ENCODE peak calls at places on chromosomes 12 and 14, in four cellular contexts. S, E, K and Y are unnamed samples.

GRCh38 chr14:68286667-68287066 is 467.1 kb downstream of the RAD51B start:
- DNase-seq in S (no peak), E (no peak), K (no peak), Y (no peak)

GRCh38 chr14:35159742-35160409 is 37.5 kb downstream of the PRORP start:
- DNase-seq in S (no peak), E (no peak), K (peak; percentile 89), Y (peak; percentile 92)

GRCh38 chr14:58073516-58073915 is 78.5 kb downstream of the ARMH4 start:
- DNase-seq in S (no peak), E (no peak), K (no peak), Y (no peak)

GRCh38 chr12:81502912-81503695 is 256.0 kb downstream of the PPFIA2 start:
- DNase-seq in S (no peak), E (no peak), K (peak; percentile 85), Y (peak; percentile 42)

GRCh38 chr12:46629331-46630229 is 196.2 kb downstream of the SLC38A4 start:
- DNase-seq in S (no peak), E (no peak), K (no peak), Y (no peak)

GRCh38 chr14:102223682-102224081 is 81.3 kb downstream of the MOK start:
- DNase-seq in S (no peak), E (no peak), K (no peak), Y (no peak)

GRCh38 chr12:16171348-16171747 is 106.1 kb downstream of the SLC15A5 start:
- DNase-seq in S (no peak), E (no peak), K (no peak), Y (no peak)

GRCh38 chr14:60649815-60650381 is 621 bp upstream of the SIX1 start:
- DNase-seq in S (no peak), E (no peak), K (no peak), Y (no peak)

GRCh38 chr14:85572845-85573244 is 42.9 kb downstream of the FLRT2 start:
- DNase-seq in S (no peak), E (no peak), K (peak; percentile 78), Y (peak; percentile 73)

GRCh38 chr12:115023279-115023678 is 339.3 kb upstream of the TBX3 start:
- DNase-seq in S (no peak), E (no peak), K (peak; percentile 53), Y (no peak)

GRCh38 chr12:48671231-48671856 is 10.7 kb downstream of the KANSL2 start:
- DNase-seq in S (no peak), E (no peak), K (no peak), Y (no peak)

GRCh38 chr14:59202031-59202430 is 13.6 kb downstream of the DAAM1 start:
- DNase-seq in S (no peak), E (no peak), K (no peak), Y (no peak)

GRCh38 chr12:75585309-75585708 is 73.9 kb upstream of the KRR1 start:
- DNase-seq in S (no peak), E (no peak), K (peak; percentile 76), Y (peak; percentile 54)

GRCh38 chr12:122834229-122834920 is 882 bp upstream of the HIP1R start:
- DNase-seq in S (peak; percentile 23), E (no peak), K (peak; percentile 57), Y (peak; percentile 56)

GRCh38 chr12:28121899-28122655 is 68.2 kb upstream of the CCDC91 start:
- DNase-seq in S (no peak), E (no peak), K (no peak), Y (no peak)

GRCh38 chr14:39276005-39276404 is 42.3 kb downstream of the MIA2 start:
- DNase-seq in S (no peak), E (no peak), K (no peak), Y (no peak)

GRCh38 chr12:59004466-59004865 is 84.2 kb upstream of the LRIG3 start:
- DNase-seq in S (no peak), E (no peak), K (no peak), Y (no peak)

GRCh38 chr12:105036937-105037649 is 47.2 kb downstream of the ALDH1L2 start:
- DNase-seq in S (no peak), E (no peak), K (no peak), Y (no peak)

GRCh38 chr14:50980451-50980850 is 36.2 kb upstream of the PYGL start:
- DNase-seq in S (no peak), E (no peak), K (no peak), Y (no peak)

GRCh38 chr14:101132588-101132987 is 229.1 kb upstream of the RTL1 start:
- DNase-seq in S (no peak), E (no peak), K (no peak), Y (no peak)

GRCh38 chr14:81519200-81519998 is 14.3 kb downstream of the SEL1L start:
- DNase-seq in S (peak; percentile 83), E (no peak), K (peak; percentile 54), Y (no peak)

GRCh38 chr14:104367811-104368750 is 211.5 kb upstream of the C14orf180 start:
- DNase-seq in S (no peak), E (no peak), K (no peak), Y (no peak)

GRCh38 chr14:105488781-105489606 is 2.1 kb upstream of the TEDC1 start:
- DNase-seq in S (no peak), E (no peak), K (no peak), Y (no peak)

GRCh38 chr12:89880695-89881350 is 172.2 kb upstream of the ATP2B1 start:
- DNase-seq in S (no peak), E (peak; percentile 82), K (no peak), Y (no peak)

GRCh38 chr12:20144341-20144740 is 224.0 kb upstream of the PDE3A start:
- DNase-seq in S (no peak), E (peak; percentile 42), K (no peak), Y (no peak)

GRCh38 chr12:52360663-52361271 is 6.5 kb downstream of the KRT85 start:
- DNase-seq in S (no peak), E (no peak), K (no peak), Y (no peak)

GRCh38 chr14:85811340-85811739 is 281.4 kb downstream of the FLRT2 start:
- DNase-seq in S (no peak), E (no peak), K (no peak), Y (peak; percentile 22)

GRCh38 chr12:113396828-113397496 is 6.7 kb downstream of the SDS start:
- DNase-seq in S (no peak), E (no peak), K (no peak), Y (no peak)

GRCh38 chr12:111413442-111414086 is 7.8 kb downstream of the SH2B3 start:
- DNase-seq in S (no peak), E (no peak), K (peak; percentile 62), Y (peak; percentile 43)

GRCh38 chr12:105477873-105478272 is 147.4 kb downstream of the C12orf75 start:
- DNase-seq in S (no peak), E (no peak), K (no peak), Y (no peak)

GRCh38 chr12:111268738-111269572 is 99.9 kb downstream of the PHETA1 start:
- DNase-seq in S (no peak), E (peak; percentile 21), K (no peak), Y (peak; percentile 14)

GRCh38 chr12:106197906-106198623 is 49.8 kb downstream of the CKAP4 start:
- DNase-seq in S (no peak), E (no peak), K (no peak), Y (no peak)

GRCh38 chr12:22100952-22101748 is 55.1 kb downstream of the CMAS start:
- DNase-seq in S (peak; percentile 71), E (peak; percentile 30), K (peak; percentile 85), Y (peak; percentile 82)
- TF ChIP-seq CTCF in S (peak; percentile 30), E (peak; percentile 70), K (peak; percentile 76), Y (peak; percentile 58)

GRCh38 chr12:66548338-66549049 is 130.4 kb downstream of the GRIP1 start:
- DNase-seq in S (no peak), E (peak; percentile 59), K (peak; percentile 6), Y (no peak)
- TF ChIP-seq CTCF in S (no peak), E (peak; percentile 86), K (peak; percentile 26), Y (no peak)

GRCh38 chr14:31268216-31268615 is 60.6 kb upstream of the HECTD1 start:
- DNase-seq in S (no peak), E (no peak), K (no peak), Y (no peak)

GRCh38 chr14:31269599-31270195 is 62.1 kb upstream of the HECTD1 start:
- DNase-seq in S (no peak), E (no peak), K (no peak), Y (no peak)

GRCh38 chr14:31271648-31272047 is 64.1 kb upstream of the HECTD1 start:
- DNase-seq in S (no peak), E (no peak), K (no peak), Y (no peak)

GRCh38 chr14:31266437-31267331 is 59.1 kb upstream of the HECTD1 start:
- DNase-seq in S (no peak), E (no peak), K (no peak), Y (no peak)

DNA sequence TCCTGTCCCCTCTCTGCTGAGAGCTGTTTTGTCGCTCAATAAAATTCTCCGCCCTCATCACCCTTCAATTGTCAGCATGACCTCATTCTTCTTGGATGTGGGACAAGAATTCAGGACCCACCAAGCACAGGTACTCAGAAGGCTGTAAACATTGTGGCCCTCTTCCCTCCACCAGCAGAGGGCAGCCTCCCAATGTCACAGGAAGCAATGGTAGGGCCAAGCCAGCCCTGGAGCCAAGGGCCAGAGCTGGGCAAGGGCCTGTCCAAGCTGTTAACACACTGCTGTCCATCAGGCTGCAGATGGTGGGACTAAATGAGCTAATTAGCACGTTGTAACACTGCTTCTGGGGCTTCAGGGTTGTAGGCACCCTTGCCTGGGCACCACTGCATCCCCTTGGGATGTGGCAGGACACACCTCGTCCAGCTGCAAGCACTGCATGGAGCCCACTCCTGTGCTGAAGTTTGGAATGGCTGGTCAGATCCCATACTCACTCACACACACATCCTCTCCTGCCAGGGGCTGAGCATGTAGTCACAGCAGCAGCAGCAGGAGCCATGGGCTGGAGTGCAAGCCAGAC is 62.7 kb upstream of the HECTD1 start:
- DNase-seq in S (peak; percentile 23), E (peak; percentile 37), K (no peak), Y (peak; percentile 17)
- TF ChIP-seq CTCF in S (no peak), E (peak; percentile 54), K (peak; percentile 34), Y (peak; percentile 27)

GRCh38 chr14:32193532-32193931 is 8.3 kb upstream of the RNU6-7 start:
- DNase-seq in S (no peak), E (no peak), K (no peak), Y (no peak)
- TF ChIP-seq CTCF in S (no peak), E (no peak), K (no peak), Y (no peak)

GRCh38 chr12:76915381-76916169 is 36.8 kb upstream of the CSRP2 start:
- DNase-seq in S (no peak), E (no peak), K (peak; percentile 11), Y (peak; percentile 17)
- TF ChIP-seq CTCF in S (no peak), E (no peak), K (no peak), Y (no peak)

GRCh38 chr14:89243286-89243685 is 173.7 kb downstream of the FOXN3 start:
- DNase-seq in S (no peak), E (no peak), K (no peak), Y (no peak)

GRCh38 chr14:89242871-89243270 is 174.2 kb downstream of the FOXN3 start:
- DNase-seq in S (no peak), E (no peak), K (no peak), Y (no peak)

GRCh38 chr14:89243765-89244164 is 173.3 kb downstream of the FOXN3 start:
- DNase-seq in S (no peak), E (no peak), K (no peak), Y (no peak)

GRCh38 chr14:89241265-89241664 is 175.8 kb downstream of the FOXN3 start:
- DNase-seq in S (peak; percentile 18), E (no peak), K (no peak), Y (no peak)

GRCh38 chr14:89241934-89242670 is 174.9 kb downstream of the FOXN3 start:
- DNase-seq in S (no peak), E (no peak), K (no peak), Y (no peak)
- TF ChIP-seq CTCF in S (no peak), E (peak; percentile 35), K (no peak), Y (no peak)